ENCODE peak calls at places on chromosomes 7 and 10, in ten cellular contexts. D is natural killer cell; Q is effector memory CD8-positive, alpha-beta T cell; R is Right ventricle myocardium superior; G is upper lobe of right lung; M is memory B cell; O is stimulated activated memory B cell treated with anti-CD40 and anti-IgM and Interleukin-4, amounts not matched to agents 10 μg/mL and 1 μg/mL and 100 μg/mL, for 72 hours; Z is left lung; L is activated T-cell treated with anti-CD3 and anti-CD28 coated beads, Interleukin-2, amount 50 U/mL, for 72 hours; K is activated naive CD8-positive, alpha-beta T cell treated with anti-CD3 and anti-CD28 coated beads, Interleukin-2, amount 50 U/mL, for 24 hours. U is an unnamed sample.

GRCh38 chr10:71213127-71213616 is 802 bp downstream of the UNC5B start:
- ATAC-seq in D (no peak), Q (no peak), R (peak), G (peak), M (no peak), O (no peak), Z (peak), L (peak), K (no peak), U (no peak)

GRCh38 chr10:86536294-86536861 is 14.8 kb upstream of the WAPL start:
- ATAC-seq in D (peak), Q (peak), R (no peak), G (no peak), M (peak), O (peak), Z (no peak), L (peak), K (peak), U (peak)

GRCh38 chr10:46175311-46175710 is 111.5 kb upstream of the ANTXRL start:
- ATAC-seq in D (no peak), Q (no peak), R (no peak), G (no peak), M (no peak), O (no peak), Z (no peak), L (no peak), K (no peak), U (no peak)

GRCh38 chr7:151039850-151040548 is 8.3 kb upstream of the ASIC3 start:
- ATAC-seq in D (no peak), Q (no peak), R (no peak), G (peak), M (no peak), O (no peak), Z (peak), L (no peak), K (no peak), U (no peak)

GRCh38 chr10:88974446-88975376 is 15.9 kb upstream of the FAS start:
- ATAC-seq in D (peak), Q (peak), R (peak), G (peak), M (peak), O (no peak), Z (peak), L (no peak), K (peak), U (peak)

GRCh38 chr7:155483868-155484325 is 26.0 kb downstream of the EN2 start:
- ATAC-seq in D (no peak), Q (no peak), R (peak), G (peak), M (no peak), O (no peak), Z (peak), L (no peak), K (no peak), U (no peak)

GRCh38 chr10:17713133-17713532 is 38.9 kb upstream of the TMEM236 start:
- ATAC-seq in D (no peak), Q (no peak), R (peak), G (no peak), M (no peak), O (no peak), Z (no peak), L (no peak), K (no peak), U (no peak)

GRCh38 chr7:97801108-97801507 is 69.2 kb downstream of the TAC1 start:
- ATAC-seq in D (no peak), Q (no peak), R (no peak), G (no peak), M (no peak), O (no peak), Z (no peak), L (no peak), K (no peak), U (no peak)

GRCh38 chr10:108556176-108556575 is 1367.1 kb downstream of the XPNPEP1 start:
- ATAC-seq in D (no peak), Q (no peak), R (no peak), G (no peak), M (no peak), O (no peak), Z (no peak), L (no peak), K (no peak), U (no peak)

GRCh38 chr7:119515214-119515613 is 757.8 kb upstream of the KCND2 start:
- ATAC-seq in D (no peak), Q (no peak), R (no peak), G (no peak), M (no peak), O (no peak), Z (no peak), L (no peak), K (no peak), U (no peak)

GRCh38 chr7:128959296-128959695 is 21.6 kb downstream of the IRF5 start:
- ATAC-seq in D (no peak), Q (no peak), R (no peak), G (no peak), M (no peak), O (no peak), Z (peak), L (peak), K (no peak), U (peak)

GRCh38 chr7:22359156-22359697 is 2.3 kb upstream of the RAPGEF5 start:
- ATAC-seq in D (no peak), Q (no peak), R (no peak), G (no peak), M (no peak), O (no peak), Z (no peak), L (no peak), K (no peak), U (no peak)

GRCh38 chr10:62853710-62854109 is 37.5 kb upstream of the EGR2 start:
- ATAC-seq in D (peak), Q (peak), R (no peak), G (peak), M (no peak), O (peak), Z (no peak), L (peak), K (peak), U (peak)

GRCh38 chr7:99102809-99103690 is 40.9 kb downstream of the SMURF1 start:
- ATAC-seq in D (no peak), Q (no peak), R (no peak), G (no peak), M (peak), O (peak), Z (no peak), L (peak), K (peak), U (peak)

GRCh38 chr10:105063796-105064195 is 422.7 kb downstream of the SORCS3 start:
- ATAC-seq in D (no peak), Q (no peak), R (peak), G (peak), M (no peak), O (no peak), Z (peak), L (no peak), K (peak), U (no peak)

GRCh38 chr10:14684363-14684762 is 90.3 kb downstream of the FAM107B start:
- ATAC-seq in D (no peak), Q (no peak), R (no peak), G (no peak), M (no peak), O (no peak), Z (no peak), L (no peak), K (no peak), U (no peak)

GRCh38 chr10:12051241-12051640 is 8.6 kb upstream of the UPF2 start:
- ATAC-seq in D (no peak), Q (no peak), R (no peak), G (peak), M (peak), O (no peak), Z (no peak), L (no peak), K (no peak), U (no peak)

GRCh38 chr10:69172241-69172998 is 7.6 kb upstream of the SUPV3L1 start:
- ATAC-seq in D (no peak), Q (no peak), R (no peak), G (no peak), M (no peak), O (no peak), Z (no peak), L (no peak), K (no peak), U (no peak)